ENCODE peak calls at places on chromosomes 16 and 17, in four cellular contexts. C, Y, X and A are unnamed samples.

GRCh38 chr16:70158261-70158939 is 15.2 kb upstream of the CLEC18C start:
- DNase-seq in C (peak), Y (peak), X (no peak), A (no peak)

GRCh38 chr16:48408688-48409087 is 23.5 kb upstream of the SIAH1 start:
- DNase-seq in C (no peak), Y (no peak), X (no peak), A (no peak)

GRCh38 chr16:35798885-35799426 is 2339.5 kb downstream of the TP53TG3F start:
- DNase-seq in C (no peak), Y (no peak), X (no peak), A (no peak)

GRCh38 chr17:350706-351435 is 1.7 kb downstream of the RPH3AL start:
- DNase-seq in C (peak), Y (no peak), X (peak), A (no peak)

GRCh38 chr16:24844101-24845030 is 1.4 kb upstream of the SLC5A11 start:
- DNase-seq in C (peak), Y (no peak), X (no peak), A (no peak)

GRCh38 chr16:12082207-12082606 is 105.7 kb downstream of the SNX29 start:
- DNase-seq in C (no peak), Y (no peak), X (no peak), A (no peak)

GRCh38 chr16:4994719-4995434 is 36.7 kb downstream of the SEC14L5 start:
- DNase-seq in C (no peak), Y (no peak), X (no peak), A (no peak)

GRCh38 chr17:77296769-77297409 is 156.1 kb downstream of the SEC14L1 start:
- DNase-seq in C (no peak), Y (no peak), X (no peak), A (no peak)

GRCh38 chr17:48478224-48479013 is 48.4 kb upstream of the SKAP1 start:
- DNase-seq in C (no peak), Y (no peak), X (no peak), A (no peak)

GRCh38 chr16:2498531-2499253 is 15.1 kb upstream of the ATP6V0C start:
- DNase-seq in C (no peak), Y (no peak), X (no peak), A (no peak)

GRCh38 chr16:50573947-50574751 is 26.0 kb downstream of the NKD1 start:
- DNase-seq in C (no peak), Y (no peak), X (peak), A (no peak)

GRCh38 chr16:30775381-30776099 is 11.5 kb downstream of the ZNF629 start:
- DNase-seq in C (peak), Y (peak), X (peak), A (no peak)

GRCh38 chr17:20116683-20117309 is 107.6 kb downstream of the SPECC1 start:
- DNase-seq in C (peak), Y (no peak), X (no peak), A (no peak)

GRCh38 chr17:42750730-42751356 is 6.0 kb upstream of the EZH1 start:
- DNase-seq in C (no peak), Y (no peak), X (no peak), A (no peak)

GRCh38 chr17:35373532-35373983 is at the start of gene SLFN11:
- DNase-seq in C (peak), Y (peak), X (peak), A (no peak)

GRCh38 chr17:19003966-19004600 is 481 bp downstream of the FAM83G start:
- DNase-seq in C (peak), Y (no peak), X (no peak), A (no peak)

GRCh38 chr16:66389256-66390175 is 23.0 kb downstream of the CDH5 start:
- DNase-seq in C (no peak), Y (no peak), X (no peak), A (no peak)

GRCh38 chr17:8290043-8290442 is 1.6 kb downstream of the RANGRF start:
- DNase-seq in C (no peak), Y (no peak), X (no peak), A (no peak)

GRCh38 chr17:78600181-78600651 is 23.0 kb upstream of the DNAH17 start:
- DNase-seq in C (no peak), Y (no peak), X (no peak), A (no peak)

GRCh38 chr17:39147221-39148185 is 3.9 kb downstream of the PLXDC1 start:
- DNase-seq in C (no peak), Y (no peak), X (no peak), A (no peak)

GRCh38 chr17:78356163-78356713 is 3.6 kb downstream of the SOCS3 start:
- DNase-seq in C (peak), Y (no peak), X (no peak), A (no peak)

GRCh38 chr17:34579979-34580684 is 750 bp downstream of the TMEM132E start:
- DNase-seq in C (peak), Y (no peak), X (peak), A (no peak)

GRCh38 chr16:11233727-11234376 is 22.2 kb downstream of the SOCS1 start:
- DNase-seq in C (no peak), Y (no peak), X (no peak), A (no peak)

GRCh38 chr17:3963214-3964201 is 729 bp downstream of the ATP2A3 start:
- DNase-seq in C (no peak), Y (no peak), X (no peak), A (no peak)

GRCh38 chr17:3964203-3965122 is at the start of gene ATP2A3:
- DNase-seq in C (peak), Y (no peak), X (no peak), A (no peak)

GRCh38 chr17:3961564-3962047 is 2.6 kb downstream of the ATP2A3 start:
- DNase-seq in C (no peak), Y (no peak), X (no peak), A (no peak)

GRCh38 chr17:3960764-3961163 is 3.5 kb downstream of the ATP2A3 start:
- DNase-seq in C (no peak), Y (no peak), X (peak), A (no peak)

GRCh38 chr17:3962217-3963069 is 1.8 kb downstream of the ATP2A3 start:
- DNase-seq in C (no peak), Y (no peak), X (no peak), A (no peak)
- H3K4me3 ChIP-seq in C (no peak), Y (peak), X (no peak), A (no peak)

GRCh38 chr17:58531122-58531521 is 16.7 kb upstream of the MTMR4 start:
- DNase-seq in C (no peak), Y (no peak), X (no peak), A (no peak)
- H3K4me3 ChIP-seq in C (peak), Y (peak), X (peak), A (peak)

GRCh38 chr17:7060165-7060890 is 16.4 kb upstream of the SLC16A11 start:
- DNase-seq in C (peak), Y (no peak), X (no peak), A (no peak)
- H3K4me3 ChIP-seq in C (no peak), Y (no peak), X (no peak), A (no peak)

DNA sequence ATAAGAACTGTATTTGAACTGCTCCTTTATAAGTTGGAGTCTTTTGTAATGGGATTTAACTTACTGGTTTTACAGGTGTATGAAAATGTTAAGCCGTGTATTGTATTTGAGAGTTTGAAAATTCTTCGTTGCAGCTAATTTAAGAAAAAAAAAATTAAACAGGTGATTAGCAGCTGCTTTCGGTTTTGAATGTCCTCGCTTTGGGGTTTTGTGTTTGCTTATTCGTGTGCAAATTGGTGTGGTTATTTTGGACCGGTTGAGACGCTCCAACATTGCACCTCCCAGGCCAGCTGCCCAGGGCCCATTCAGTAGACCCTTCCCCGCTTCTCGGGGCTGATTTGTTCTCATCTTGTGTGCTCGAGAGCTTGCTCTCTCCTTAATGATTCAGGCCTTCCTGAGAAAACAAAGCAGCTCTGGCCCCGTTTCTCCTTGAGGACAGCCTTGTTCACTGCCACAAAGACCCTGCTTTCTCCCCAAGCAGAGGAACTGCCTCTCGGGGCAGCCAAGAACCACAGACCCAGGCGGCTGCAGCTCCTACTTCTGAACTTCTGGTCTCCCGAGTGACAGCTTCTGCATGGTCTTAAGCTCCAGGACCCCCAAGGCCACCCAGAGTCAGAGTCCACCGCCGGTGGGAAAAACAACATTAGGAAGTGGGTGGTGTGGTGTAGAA is 100.5 kb downstream of the MSI2 start:
- DNase-seq in C (no peak), Y (no peak), X (no peak), A (no peak)
- H3K4me3 ChIP-seq in C (no peak), Y (no peak), X (peak), A (no peak)

DNA sequence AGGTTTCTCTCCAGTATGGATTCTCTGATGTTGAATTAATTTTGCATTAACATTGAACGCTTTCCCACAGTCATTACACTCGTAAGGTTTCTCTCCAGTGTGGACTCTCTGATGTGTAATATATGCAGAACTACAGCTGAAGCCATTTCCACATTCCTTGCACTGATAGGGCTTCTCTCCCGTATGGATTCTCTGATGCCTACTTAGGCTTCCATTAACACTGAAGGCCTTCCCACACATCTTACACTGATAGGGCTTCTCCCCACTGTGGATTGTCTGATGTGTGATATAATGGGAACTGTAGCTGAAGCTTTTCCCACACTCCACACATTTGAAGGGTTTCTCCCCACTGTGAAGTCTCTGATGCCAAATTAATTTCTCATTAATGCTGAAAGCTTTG is 7.2 kb upstream of the TLE7 start:
- DNase-seq in C (no peak), Y (no peak), X (no peak), A (no peak)
- H3K4me3 ChIP-seq in C (no peak), Y (no peak), X (no peak), A (no peak)

GRCh38 chr17:62755139-62755851 is 52.8 kb downstream of the MARCHF10 start:
- DNase-seq in C (no peak), Y (no peak), X (no peak), A (no peak)
- H3K4me3 ChIP-seq in C (no peak), Y (no peak), X (no peak), A (no peak)

GRCh38 chr16:55018881-55019280 is 88.2 kb downstream of the IRX5 start:
- DNase-seq in C (no peak), Y (no peak), X (no peak), A (no peak)

GRCh38 chr16:55019419-55020131 is 88.9 kb downstream of the IRX5 start:
- DNase-seq in C (no peak), Y (no peak), X (no peak), A (no peak)

GRCh38 chr16:55021595-55022475 is 91.2 kb downstream of the IRX5 start:
- DNase-seq in C (peak), Y (no peak), X (no peak), A (no peak)
- H3K4me3 ChIP-seq in C (no peak), Y (no peak), X (no peak), A (no peak)

GRCh38 chr17:13813347-13814240 is 211.9 kb upstream of the HS3ST3A1 start:
- DNase-seq in C (no peak), Y (no peak), X (no peak), A (no peak)

GRCh38 chr17:13807103-13807502 is 205.4 kb upstream of the HS3ST3A1 start:
- DNase-seq in C (no peak), Y (no peak), X (no peak), A (no peak)

DNA sequence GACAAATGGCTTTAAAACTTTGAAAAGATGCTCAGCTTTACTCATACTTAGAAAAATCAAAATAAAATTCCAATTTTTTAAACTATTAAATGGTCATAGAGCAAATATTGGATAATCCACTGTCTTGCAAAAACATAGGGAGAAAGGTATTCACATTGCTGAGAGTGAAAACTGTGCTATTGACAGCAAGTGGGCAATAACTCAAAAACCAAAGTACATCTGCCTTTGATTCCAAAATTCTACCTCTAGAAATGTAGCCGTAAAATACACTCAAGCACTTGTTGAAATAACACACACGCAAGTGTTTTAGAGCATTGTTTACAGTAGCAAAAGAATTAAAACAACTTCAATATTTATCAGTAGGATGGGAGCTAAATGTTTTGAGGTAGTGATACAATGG is 210.6 kb upstream of the HS3ST3A1 start:
- DNase-seq in C (no peak), Y (no peak), X (no peak), A (no peak)
- H3K4me3 ChIP-seq in C (no peak), Y (no peak), X (no peak), A (no peak)